ENCODE peak calls at places on chromosomes 5 and 9, in seven cellular contexts. O is spleen, J is lower lobe of right lung, L is PC-3, I is AG04450, C is hepatocyte, Q is endothelial cell of umbilical vein. W is an unnamed sample. For H3K27me3, the result is how much of the 10 kb centered on the place peaks cover.

GRCh38 chr5:139408191-139408590 is 4.3 kb upstream of the SPATA24 start:
- DNase-seq in O (no peak), J (no peak), L (no peak), I (no peak), C (no peak), Q (no peak), W (no peak)

GRCh38 chr9:20594521-20594920 is 27.8 kb downstream of the MLLT3 start:
- DNase-seq in O (no peak), J (no peak), L (no peak), I (no peak), C (no peak), Q (no peak), W (no peak)

GRCh38 chr5:149211566-149211965 is 60.1 kb upstream of the AFAP1L1 start:
- DNase-seq in O (no peak), J (no peak), L (no peak), I (peak), C (no peak), Q (no peak), W (no peak)

GRCh38 chr5:71782771-71783770 is 64.0 kb downstream of the CARTPT start:
- DNase-seq in O (peak), J (peak), L (peak), I (peak), C (peak), Q (peak), W (peak)

GRCh38 chr5:66442951-66443445 is 153.2 kb upstream of the MAST4 start:
- DNase-seq in O (no peak), J (no peak), L (no peak), I (no peak), C (no peak), Q (no peak), W (peak)

GRCh38 chr5:40775846-40776657 is 20.3 kb upstream of the TTC33 start:
- DNase-seq in O (no peak), J (no peak), L (no peak), I (no peak), C (no peak), Q (no peak), W (no peak)

GRCh38 chr9:89591291-89592200 is 13.3 kb upstream of the GADD45G start:
- DNase-seq in O (no peak), J (no peak), L (no peak), I (no peak), C (no peak), Q (no peak), W (no peak)

GRCh38 chr9:14597171-14597799 is 95.9 kb downstream of the ZDHHC21 start:
- DNase-seq in O (no peak), J (no peak), L (no peak), I (no peak), C (no peak), Q (no peak), W (peak)

GRCh38 chr5:73587923-73588322 is 22.4 kb downstream of the UTP15 start:
- DNase-seq in O (no peak), J (no peak), L (no peak), I (no peak), C (no peak), Q (no peak), W (no peak)

GRCh38 chr9:35537898-35538297 is 48.0 kb downstream of the RUSC2 start:
- DNase-seq in O (no peak), J (no peak), L (no peak), I (no peak), C (no peak), Q (no peak), W (peak)
- H3K4me3 ChIP-seq in O (no peak), J (peak), L (no peak), I (no peak), C (no peak), Q (no peak), W (no peak)

GRCh38 chr9:36779582-36779981 is 206.9 kb downstream of the MELK start:
- DNase-seq in O (no peak), J (no peak), L (no peak), I (no peak), C (no peak), Q (no peak), W (no peak)
- H3K27me3 ChIP-seq in O (half or more), J (under half), L (under half), I (under half), C (under half), Q (under half), W (under half)

GRCh38 chr5:36840077-36840476 is 36.5 kb upstream of the NIPBL start:
- DNase-seq in O (no peak), J (no peak), L (no peak), I (no peak), C (no peak), Q (no peak), W (no peak)
- H3K27ac ChIP-seq in O (no peak), J (no peak), L (no peak), I (no peak), C (no peak), Q (no peak), W (no peak)

GRCh38 chr9:33196736-33197135 is 29.6 kb upstream of the B4GALT1 start:
- DNase-seq in O (no peak), J (no peak), L (no peak), I (no peak), C (no peak), Q (no peak), W (no peak)

GRCh38 chr9:33197279-33197678 is 30.1 kb upstream of the B4GALT1 start:
- DNase-seq in O (no peak), J (no peak), L (no peak), I (no peak), C (no peak), Q (no peak), W (peak)

GRCh38 chr9:33202018-33202417 is 34.9 kb upstream of the B4GALT1 start:
- DNase-seq in O (no peak), J (no peak), L (no peak), I (no peak), C (no peak), Q (no peak), W (no peak)

GRCh38 chr9:33198163-33198562 is 31.0 kb upstream of the B4GALT1 start:
- DNase-seq in O (no peak), J (no peak), L (no peak), I (no peak), C (no peak), Q (no peak), W (peak)

DNA sequence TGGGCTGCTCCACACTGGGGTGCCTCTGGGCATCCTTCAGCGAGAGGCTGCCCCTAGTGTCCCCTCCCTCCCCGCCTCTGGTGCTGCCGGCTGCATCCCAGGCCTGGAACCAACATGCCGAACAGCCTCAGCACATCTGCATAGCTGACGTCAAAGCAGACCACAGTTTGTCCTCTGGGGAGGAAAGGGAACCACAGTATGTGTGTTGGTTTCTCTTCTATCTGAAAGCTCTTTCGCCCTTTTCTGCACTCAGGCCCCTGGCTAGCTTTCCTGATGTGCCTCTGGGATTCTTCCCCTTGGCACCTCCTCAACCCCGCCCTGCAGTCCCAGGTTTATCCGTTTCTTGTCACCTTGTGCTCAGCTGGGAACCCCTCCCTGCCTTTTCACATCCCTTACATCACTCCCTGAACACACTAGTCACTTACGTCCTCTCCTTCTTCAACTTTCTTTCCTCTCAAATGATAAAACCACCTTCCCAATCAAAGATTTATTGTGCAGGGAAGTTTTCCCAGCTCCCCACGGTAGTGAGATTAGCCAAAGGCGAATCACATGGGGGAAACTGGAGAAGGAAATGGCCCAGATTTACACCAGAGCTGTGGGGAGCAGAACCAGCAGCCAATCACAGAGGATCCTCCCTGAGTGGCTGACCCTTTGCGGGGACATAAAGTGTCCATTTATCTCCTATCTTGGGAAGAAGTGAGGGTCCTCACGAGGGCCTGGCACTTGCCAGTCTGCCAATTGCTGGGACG is 35.6 kb upstream of the B4GALT1 start:
- DNase-seq in O (peak), J (no peak), L (no peak), I (no peak), C (no peak), Q (no peak), W (peak)
- H3K4me3 ChIP-seq in O (no peak), J (no peak), L (no peak), I (no peak), C (no peak), Q (no peak), W (no peak)

DNA sequence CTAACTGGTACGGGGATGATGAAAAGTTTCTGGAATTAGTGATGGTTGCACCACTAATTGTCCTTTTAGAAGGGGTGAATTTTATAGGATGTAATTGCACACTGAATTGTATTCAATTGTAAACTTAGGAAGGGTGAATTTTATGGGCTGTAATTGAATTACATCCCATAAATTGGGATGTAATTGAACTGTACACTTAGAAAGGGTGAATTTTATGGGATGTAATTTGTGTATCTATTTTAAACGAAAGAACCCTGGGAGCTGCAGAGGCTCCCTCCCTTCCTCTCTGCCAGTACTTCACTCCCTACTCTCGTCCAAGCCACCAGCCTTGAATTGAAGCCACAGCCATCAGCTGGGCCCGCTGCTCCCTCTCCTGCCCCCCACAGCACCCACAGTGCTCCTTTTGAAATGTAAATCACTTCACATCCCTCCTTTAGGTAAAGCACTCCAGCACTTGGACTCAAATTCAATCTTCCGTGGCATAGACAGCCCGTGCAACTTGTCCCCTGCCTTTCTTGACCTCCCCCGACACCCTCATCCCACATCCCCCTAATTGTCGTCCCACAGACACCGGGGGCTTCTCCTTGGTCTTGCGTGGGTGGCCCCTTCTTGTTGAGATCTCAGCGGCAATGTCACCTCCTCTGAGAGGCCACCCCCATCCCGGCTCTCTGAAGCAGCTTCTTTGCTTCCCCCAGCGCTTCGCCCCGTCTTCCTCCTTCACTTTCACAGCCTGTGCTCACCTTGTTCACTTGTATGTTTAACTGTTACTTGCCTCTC is 84.2 kb upstream of the HRH2 start:
- DNase-seq in O (no peak), J (no peak), L (no peak), I (no peak), C (no peak), Q (no peak), W (no peak)
- H3K27me3 ChIP-seq in O (under half), J (under half), L (half or more), I (under half), C (under half), Q (under half), W (under half)